ENCODE peak calls at places on chromosomes 6 and 20, in ten cellular contexts. F is NCI-H1417 treated with DMSO at 0.1 percent for 48 hours; W is ureter; A is pancreas; S is stimulated activated CD8-positive, alpha-beta memory T cell treated with anti-CD3 and anti-CD28 coated beads, Interleukin-15, amount 100 ng/mL, for 24 hours; P is substantia nigra; Z is SJSA1; L is central memory CD8-positive, alpha-beta T cell; V is midbrain; H is ovary. E is an unnamed sample.

GRCh38 chr20:41587956-41588355 is 30.2 kb downstream of the CHD6 start:
- DNase-seq in F (no peak), W (no peak), A (no peak), S (no peak), P (no peak), Z (no peak), L (no peak), V (no peak), H (no peak), E (no peak)

GRCh38 chr20:1802385-1803215 is 92.6 kb upstream of the SIRPA start:
- DNase-seq in F (peak), W (peak), A (no peak), S (no peak), P (peak), Z (peak), L (no peak), V (peak), H (peak), E (peak)

GRCh38 chr6:7051780-7052440 is 55.9 kb upstream of the RREB1 start:
- DNase-seq in F (no peak), W (peak), A (peak), S (no peak), P (peak), Z (no peak), L (no peak), V (no peak), H (peak), E (no peak)

GRCh38 chr20:10653593-10654288 is 20.1 kb downstream of the JAG1 start:
- DNase-seq in F (no peak), W (no peak), A (no peak), S (no peak), P (no peak), Z (no peak), L (no peak), V (no peak), H (peak), E (no peak)

GRCh38 chr6:67908377-67908776 is 726.7 kb upstream of the ADGRB3 start:
- DNase-seq in F (no peak), W (no peak), A (no peak), S (no peak), P (no peak), Z (no peak), L (no peak), V (no peak), H (no peak), E (no peak)

GRCh38 chr6:16800942-16801341 is 39.7 kb upstream of the ATXN1 start:
- DNase-seq in F (no peak), W (no peak), A (no peak), S (no peak), P (no peak), Z (no peak), L (no peak), V (no peak), H (no peak), E (no peak)

GRCh38 chr20:14963262-14963663 is 625.9 kb upstream of the FLRT3 start:
- DNase-seq in F (no peak), W (no peak), A (no peak), S (no peak), P (no peak), Z (no peak), L (no peak), V (no peak), H (no peak), E (no peak)

GRCh38 chr6:112443666-112444065 is 96.5 kb downstream of the RFPL4B start:
- DNase-seq in F (no peak), W (no peak), A (no peak), S (no peak), P (no peak), Z (no peak), L (no peak), V (no peak), H (peak), E (no peak)

GRCh38 chr20:45946149-45946970 is 11.9 kb downstream of the PCIF1 start:
- DNase-seq in F (no peak), W (no peak), A (peak), S (no peak), P (peak), Z (no peak), L (no peak), V (no peak), H (peak), E (no peak)

GRCh38 chr20:50496773-50497375 is 13.3 kb upstream of the PTPN1 start:
- DNase-seq in F (no peak), W (no peak), A (no peak), S (no peak), P (no peak), Z (no peak), L (no peak), V (no peak), H (no peak), E (no peak)

GRCh38 chr6:29887819-29888581 is 54.3 kb upstream of the HLA-A start:
- DNase-seq in F (no peak), W (peak), A (peak), S (peak), P (peak), Z (peak), L (peak), V (peak), H (peak), E (no peak)

GRCh38 chr6:109339906-109340678 is 42.2 kb downstream of the CD164 start:
- DNase-seq in F (no peak), W (no peak), A (no peak), S (no peak), P (no peak), Z (no peak), L (no peak), V (no peak), H (no peak), E (no peak)

GRCh38 chr6:72787521-72788031 is 165.7 kb downstream of the KCNQ5 start:
- DNase-seq in F (no peak), W (no peak), A (no peak), S (no peak), P (no peak), Z (no peak), L (no peak), V (no peak), H (no peak), E (peak)

GRCh38 chr6:92715991-92716390 is 703.4 kb downstream of the EPHA7 start:
- DNase-seq in F (no peak), W (no peak), A (no peak), S (no peak), P (no peak), Z (no peak), L (no peak), V (no peak), H (no peak), E (no peak)

GRCh38 chr6:167013067-167013466 is 13.9 kb downstream of the CEP43 start:
- DNase-seq in F (no peak), W (no peak), A (no peak), S (no peak), P (no peak), Z (no peak), L (no peak), V (no peak), H (no peak), E (no peak)

GRCh38 chr6:113375950-113376846 is 480.9 kb upstream of the MARCKS start:
- DNase-seq in F (no peak), W (no peak), A (no peak), S (no peak), P (no peak), Z (peak), L (no peak), V (no peak), H (no peak), E (peak)

GRCh38 chr6:4108561-4109093 is 26.7 kb downstream of the ECI2 start:
- DNase-seq in F (no peak), W (no peak), A (no peak), S (no peak), P (no peak), Z (no peak), L (no peak), V (no peak), H (no peak), E (no peak)

GRCh38 chr6:82786251-82786650 is 279.4 kb downstream of the UBE3D start:
- DNase-seq in F (no peak), W (no peak), A (no peak), S (no peak), P (no peak), Z (no peak), L (no peak), V (no peak), H (no peak), E (no peak)

GRCh38 chr6:96520039-96520850 is 1.4 kb upstream of the UFL1 start:
- DNase-seq in F (no peak), W (peak), A (no peak), S (no peak), P (no peak), Z (no peak), L (no peak), V (no peak), H (no peak), E (no peak)

GRCh38 chr6:15894973-15895858 is 232.4 kb upstream of the DTNBP1 start:
- DNase-seq in F (no peak), W (no peak), A (no peak), S (no peak), P (no peak), Z (no peak), L (no peak), V (no peak), H (no peak), E (no peak)

GRCh38 chr6:108437821-108438220 is 122.9 kb upstream of the FOXO3 start:
- DNase-seq in F (no peak), W (no peak), A (no peak), S (no peak), P (no peak), Z (no peak), L (no peak), V (no peak), H (no peak), E (no peak)

GRCh38 chr6:150592377-150592995 is 7.2 kb upstream of the PLEKHG1 start:
- DNase-seq in F (no peak), W (no peak), A (no peak), S (no peak), P (no peak), Z (no peak), L (no peak), V (no peak), H (no peak), E (no peak)

GRCh38 chr20:24961384-24962181 is 12.5 kb downstream of the CST7 start:
- DNase-seq in F (no peak), W (no peak), A (no peak), S (no peak), P (no peak), Z (peak), L (no peak), V (no peak), H (no peak), E (no peak)

GRCh38 chr6:63713332-63713731 is 77.7 kb downstream of the PHF3 start:
- DNase-seq in F (no peak), W (no peak), A (no peak), S (no peak), P (no peak), Z (no peak), L (no peak), V (no peak), H (no peak), E (no peak)

GRCh38 chr6:40286027-40286426 is 301.1 kb downstream of the LRFN2 start:
- DNase-seq in F (no peak), W (no peak), A (no peak), S (no peak), P (no peak), Z (no peak), L (no peak), V (no peak), H (no peak), E (no peak)

GRCh38 chr20:1934578-1935573 is 39.7 kb downstream of the SIRPA start:
- DNase-seq in F (no peak), W (peak), A (no peak), S (no peak), P (no peak), Z (no peak), L (no peak), V (no peak), H (no peak), E (no peak)

GRCh38 chr6:14258695-14259655 is 141.4 kb downstream of the CD83 start:
- DNase-seq in F (no peak), W (no peak), A (no peak), S (no peak), P (no peak), Z (no peak), L (no peak), V (no peak), H (no peak), E (no peak)